ENCODE peak calls at places on chromosomes 2 and 18, in four cellular contexts. S, F, C and O are unnamed samples.

GRCh38 chr2:185978634-185979405 is 240.2 kb downstream of the FSIP2 start:
- DNase-seq in S (no peak), F (no peak), C (no peak), O (no peak)

GRCh38 chr2:39437522-39438296 is 624 bp upstream of the MAP4K3 start:
- DNase-seq in S (no peak), F (peak; percentile 69), C (peak; percentile 56), O (no peak)

GRCh38 chr2:53217250-53217649 is 550.4 kb upstream of the CHAC2 start:
- DNase-seq in S (no peak), F (no peak), C (no peak), O (no peak)

GRCh38 chr18:9475643-9476580 is 599 bp downstream of the RALBP1 start:
- DNase-seq in S (no peak), F (no peak), C (peak; percentile 86), O (no peak)

GRCh38 chr2:163751696-163752095 is 15.9 kb upstream of the FIGN start:
- DNase-seq in S (no peak), F (no peak), C (no peak), O (no peak)

GRCh38 chr18:10057808-10058791 is 144.3 kb downstream of the VAPA start:
- DNase-seq in S (no peak), F (no peak), C (no peak), O (no peak)

GRCh38 chr2:27596627-27597026 is 13.8 kb downstream of the ZNF512 start:
- DNase-seq in S (no peak), F (no peak), C (no peak), O (no peak)

GRCh38 chr2:105323117-105323516 is 6.4 kb downstream of the TGFBRAP1 start:
- DNase-seq in S (no peak), F (no peak), C (no peak), O (no peak)

GRCh38 chr18:44507729-44508325 is 172.9 kb upstream of the SETBP1 start:
- DNase-seq in S (peak; percentile 32), F (no peak), C (no peak), O (no peak)

GRCh38 chr2:15941970-15942710 is 1.8 kb downstream of the MYCN start:
- DNase-seq in S (no peak), F (no peak), C (no peak), O (peak; percentile 72)

GRCh38 chr2:108927405-108927804 is 61.6 kb downstream of the EDAR start:
- DNase-seq in S (no peak), F (no peak), C (no peak), O (no peak)

GRCh38 chr2:108929896-108930425 is 59.1 kb downstream of the EDAR start:
- DNase-seq in S (no peak), F (no peak), C (peak; percentile 24), O (no peak)

GRCh38 chr2:108928660-108929377 is 60.2 kb downstream of the EDAR start:
- DNase-seq in S (no peak), F (no peak), C (no peak), O (no peak)

GRCh38 chr2:108926561-108927380 is 62.2 kb downstream of the EDAR start:
- DNase-seq in S (no peak), F (no peak), C (no peak), O (no peak)

GRCh38 chr2:108927936-108928659 is 60.9 kb downstream of the EDAR start:
- DNase-seq in S (no peak), F (peak; percentile 51), C (peak; percentile 68), O (no peak)
- TF ChIP-seq SRF in S (no peak), F (no peak), C (no peak), O (no peak)

GRCh38 chr18:66966171-66966570 is 362.3 kb upstream of the CDH19 start:
- DNase-seq in S (no peak), F (no peak), C (no peak), O (no peak)

GRCh38 chr18:66971951-66972350 is 368.1 kb upstream of the CDH19 start:
- DNase-seq in S (no peak), F (no peak), C (no peak), O (no peak)
- TF ChIP-seq SRF in S (no peak), F (no peak), C (no peak), O (no peak)

GRCh38 chr2:207183506-207183905 is 17.8 kb upstream of the KLF7 start:
- DNase-seq in S (no peak), F (no peak), C (no peak), O (no peak)

GRCh38 chr2:207180741-207181140 is 15.0 kb upstream of the KLF7 start:
- DNase-seq in S (no peak), F (no peak), C (no peak), O (no peak)

GRCh38 chr2:207182916-207183315 is 17.2 kb upstream of the KLF7 start:
- DNase-seq in S (no peak), F (no peak), C (no peak), O (no peak)

GRCh38 chr2:207184348-207184747 is 18.6 kb upstream of the KLF7 start:
- DNase-seq in S (no peak), F (no peak), C (no peak), O (no peak)

DNA sequence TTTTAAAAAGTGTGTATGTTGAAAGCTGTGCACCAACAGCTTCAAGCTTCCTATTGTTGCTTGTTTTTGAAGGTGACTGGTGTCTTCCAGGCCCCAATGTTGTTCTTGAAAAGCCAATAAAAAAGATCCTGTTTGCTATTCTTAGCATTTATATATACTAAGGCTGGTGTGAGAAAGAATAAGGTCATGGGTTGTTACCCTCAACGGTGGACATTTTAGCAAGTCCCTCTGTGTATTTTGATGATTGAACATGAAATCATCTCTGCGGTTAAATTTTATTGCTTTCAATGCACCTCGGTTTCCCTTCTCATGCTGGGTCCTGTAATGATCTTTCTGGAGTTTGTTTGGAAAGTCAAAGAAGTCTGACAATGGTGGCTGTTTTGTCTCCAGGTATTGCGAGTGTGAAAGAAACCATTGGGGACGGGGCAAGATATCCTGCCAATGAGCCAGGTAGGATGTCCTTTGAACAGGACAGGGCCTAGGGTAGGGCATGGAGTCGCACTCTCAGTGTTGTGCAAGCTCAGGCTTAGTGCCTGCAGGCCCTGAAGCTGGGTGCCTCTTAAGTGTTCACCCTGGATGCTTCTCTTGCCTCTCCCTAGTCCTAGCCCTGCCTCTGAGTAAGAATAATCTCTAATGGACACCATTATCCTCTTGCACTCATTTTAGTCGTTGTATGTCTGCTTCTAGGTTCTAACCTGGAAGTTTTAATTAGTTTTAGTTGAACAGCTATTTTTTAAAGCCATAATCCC is 16.0 kb upstream of the KLF7 start:
- DNase-seq in S (no peak), F (no peak), C (no peak), O (no peak)
- TF ChIP-seq SRF in S (no peak), F (no peak), C (no peak), O (no peak)

DNA sequence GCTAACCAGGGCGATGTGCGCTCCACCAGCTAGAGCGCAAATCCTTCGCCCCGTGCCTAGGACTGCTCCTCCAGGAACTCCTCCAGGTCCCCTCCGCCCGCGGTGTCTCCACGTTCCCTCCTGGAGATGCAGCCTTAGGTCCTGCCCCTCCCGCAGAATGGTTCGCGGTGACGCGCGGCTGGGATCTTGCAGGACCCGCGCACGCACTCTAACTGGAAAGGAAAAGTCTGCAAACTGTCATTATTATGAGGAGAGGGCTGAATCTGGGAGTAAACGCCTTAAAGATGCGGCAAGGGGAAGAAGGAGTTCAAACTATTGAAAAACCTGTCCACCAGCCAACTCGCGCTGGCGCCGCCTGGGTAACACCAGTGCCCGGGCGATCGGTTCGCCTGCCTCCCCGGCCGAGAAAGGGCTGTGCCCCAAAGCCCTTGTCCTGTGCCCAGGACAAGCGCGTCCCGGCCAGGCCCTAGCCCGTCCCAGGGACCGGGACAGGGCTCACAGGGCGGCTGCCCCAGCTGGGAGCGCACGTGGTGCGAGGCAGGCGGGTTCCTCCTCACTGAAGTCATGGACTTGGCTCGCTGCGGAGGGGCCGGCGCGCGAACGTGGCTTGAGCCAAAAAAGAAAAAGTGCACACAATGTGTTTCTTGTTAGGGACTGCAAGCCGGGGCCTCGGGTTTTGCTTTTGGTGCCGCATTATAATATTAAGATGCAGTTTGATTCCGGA is 5.5 kb upstream of the ID2 start:
- DNase-seq in S (no peak), F (no peak), C (no peak), O (no peak)
- TF ChIP-seq SRF in S (no peak), F (no peak), C (no peak), O (no peak)

DNA sequence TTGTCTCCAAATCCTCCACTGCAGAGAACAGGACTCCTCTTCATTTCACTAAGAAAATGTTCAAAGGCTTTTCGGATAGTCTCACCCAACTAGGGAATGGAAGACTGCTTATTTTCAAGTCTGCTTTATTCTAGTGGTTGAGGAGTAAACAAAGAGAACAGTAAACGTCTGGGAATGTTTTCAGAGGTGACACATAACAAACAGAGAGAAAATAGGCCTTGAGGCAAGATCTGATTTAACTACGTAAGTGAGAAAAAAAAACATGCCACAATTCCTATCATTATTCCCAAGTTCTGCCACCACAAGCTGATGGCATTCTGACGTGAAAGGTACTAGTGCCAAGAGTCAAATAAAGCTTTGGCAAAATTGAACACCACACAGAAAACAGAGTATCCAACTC is 16.7 kb upstream of the WIPF1 start:
- DNase-seq in S (no peak), F (no peak), C (no peak), O (no peak)
- TF ChIP-seq SRF in S (no peak), F (no peak), C (no peak), O (no peak)

GRCh38 chr2:157746234-157746950 is 117.7 kb upstream of the ACVR1C start:
- DNase-seq in S (no peak), F (no peak), C (no peak), O (no peak)
- TF ChIP-seq SRF in S (no peak), F (no peak), C (no peak), O (no peak)

GRCh38 chr2:43905871-43906270 is 67.1 kb downstream of the ABCG8 start:
- DNase-seq in S (no peak), F (no peak), C (no peak), O (no peak)
- TF ChIP-seq SRF in S (no peak), F (no peak), C (no peak), O (no peak)